ENCODE peak calls at places on chromosomes 7 and 10, in seven cellular contexts. One of them, this sample, is unnamed.

GRCh38 chr7:143388491-143389101 is 7.5 kb downstream of the ZYX start:
- DNase-seq in NAMALWA: no peak
- DNase-seq in hippocampal formation: no peak
- DNase-seq in HL-60: no peak
- DNase-seq in lung: no peak
- DNase-seq in stimulated activated CD8-positive, alpha-beta memory T cell treated with anti-CD3 and anti-CD28 coated beads, Interleukin-4, amount 100 ng/mL, for 24 hours: no peak
- DNase-seq in mucosa of gallbladder: no peak
- DNase-seq in this sample: no peak

GRCh38 chr10:72490951-72491350 is 134.9 kb downstream of the MICU1 start:
- DNase-seq in hippocampal formation: no peak
- DNase-seq in lung: no peak
- DNase-seq in mucosa of gallbladder: no peak
- DNase-seq in stimulated activated CD8-positive, alpha-beta memory T cell treated with anti-CD3 and anti-CD28 coated beads, Interleukin-4, amount 100 ng/mL, for 24 hours: no peak
- DNase-seq in NAMALWA: no peak
- DNase-seq in HL-60: no peak
- DNase-seq in this sample: no peak

GRCh38 chr10:132476146-132477065 is 61.2 kb upstream of the INPP5A start:
- DNase-seq in mucosa of gallbladder: no peak
- DNase-seq in HL-60: no peak
- DNase-seq in lung: no peak
- DNase-seq in stimulated activated CD8-positive, alpha-beta memory T cell treated with anti-CD3 and anti-CD28 coated beads, Interleukin-4, amount 100 ng/mL, for 24 hours: no peak
- DNase-seq in NAMALWA: no peak
- DNase-seq in hippocampal formation: no peak
- DNase-seq in this sample: no peak

GRCh38 chr10:62895058-62895457 is 78.9 kb upstream of the EGR2 start:
- DNase-seq in stimulated activated CD8-positive, alpha-beta memory T cell treated with anti-CD3 and anti-CD28 coated beads, Interleukin-4, amount 100 ng/mL, for 24 hours: no peak
- DNase-seq in hippocampal formation: no peak
- DNase-seq in NAMALWA: no peak
- DNase-seq in HL-60: no peak
- DNase-seq in lung: no peak
- DNase-seq in mucosa of gallbladder: no peak
- DNase-seq in this sample: no peak

GRCh38 chr7:95871078-95871848 is 98.9 kb downstream of the DYNC1I1 start:
- DNase-seq in stimulated activated CD8-positive, alpha-beta memory T cell treated with anti-CD3 and anti-CD28 coated beads, Interleukin-4, amount 100 ng/mL, for 24 hours: no peak
- DNase-seq in NAMALWA: peak
- DNase-seq in HL-60: peak
- DNase-seq in hippocampal formation: peak
- DNase-seq in lung: no peak
- DNase-seq in mucosa of gallbladder: peak
- DNase-seq in this sample: no peak

GRCh38 chr10:60465801-60466200 is 76.1 kb upstream of the ANK3 start:
- DNase-seq in NAMALWA: no peak
- DNase-seq in lung: no peak
- DNase-seq in hippocampal formation: no peak
- DNase-seq in mucosa of gallbladder: no peak
- DNase-seq in HL-60: no peak
- DNase-seq in stimulated activated CD8-positive, alpha-beta memory T cell treated with anti-CD3 and anti-CD28 coated beads, Interleukin-4, amount 100 ng/mL, for 24 hours: no peak
- DNase-seq in this sample: no peak

GRCh38 chr7:45033261-45033930 is 33.4 kb downstream of the CCM2 start:
- DNase-seq in HL-60: no peak
- DNase-seq in lung: no peak
- DNase-seq in hippocampal formation: no peak
- DNase-seq in NAMALWA: no peak
- DNase-seq in stimulated activated CD8-positive, alpha-beta memory T cell treated with anti-CD3 and anti-CD28 coated beads, Interleukin-4, amount 100 ng/mL, for 24 hours: no peak
- DNase-seq in mucosa of gallbladder: no peak
- DNase-seq in this sample: no peak

GRCh38 chr7:78530351-78530750 is 731.8 kb downstream of the PHTF2 start:
- DNase-seq in NAMALWA: no peak
- DNase-seq in hippocampal formation: peak
- DNase-seq in lung: no peak
- DNase-seq in HL-60: no peak
- DNase-seq in mucosa of gallbladder: no peak
- DNase-seq in stimulated activated CD8-positive, alpha-beta memory T cell treated with anti-CD3 and anti-CD28 coated beads, Interleukin-4, amount 100 ng/mL, for 24 hours: no peak
- DNase-seq in this sample: no peak

GRCh38 chr10:94183666-94184264 is 179.0 kb downstream of the NOC3L start:
- DNase-seq in hippocampal formation: no peak
- DNase-seq in NAMALWA: no peak
- DNase-seq in lung: no peak
- DNase-seq in stimulated activated CD8-positive, alpha-beta memory T cell treated with anti-CD3 and anti-CD28 coated beads, Interleukin-4, amount 100 ng/mL, for 24 hours: no peak
- DNase-seq in mucosa of gallbladder: no peak
- DNase-seq in HL-60: no peak
- DNase-seq in this sample: no peak

GRCh38 chr7:68009716-68010115 is 1013.1 kb downstream of the TYW1 start:
- DNase-seq in hippocampal formation: no peak
- DNase-seq in mucosa of gallbladder: no peak
- DNase-seq in HL-60: no peak
- DNase-seq in NAMALWA: no peak
- DNase-seq in stimulated activated CD8-positive, alpha-beta memory T cell treated with anti-CD3 and anti-CD28 coated beads, Interleukin-4, amount 100 ng/mL, for 24 hours: no peak
- DNase-seq in lung: no peak
- DNase-seq in this sample: no peak

GRCh38 chr10:125035136-125035535 is 93.2 kb downstream of the ZRANB1 start:
- DNase-seq in HL-60: no peak
- DNase-seq in mucosa of gallbladder: no peak
- DNase-seq in stimulated activated CD8-positive, alpha-beta memory T cell treated with anti-CD3 and anti-CD28 coated beads, Interleukin-4, amount 100 ng/mL, for 24 hours: no peak
- DNase-seq in lung: no peak
- DNase-seq in hippocampal formation: no peak
- DNase-seq in NAMALWA: no peak
- DNase-seq in this sample: no peak

GRCh38 chr10:44380829-44381600 is 3.9 kb downstream of the CXCL12 start:
- DNase-seq in HL-60: no peak
- DNase-seq in NAMALWA: no peak
- DNase-seq in lung: no peak
- DNase-seq in mucosa of gallbladder: no peak
- DNase-seq in hippocampal formation: no peak
- DNase-seq in stimulated activated CD8-positive, alpha-beta memory T cell treated with anti-CD3 and anti-CD28 coated beads, Interleukin-4, amount 100 ng/mL, for 24 hours: no peak
- DNase-seq in this sample: no peak

GRCh38 chr7:7731732-7732131 is 13.3 kb upstream of the RPA3 start:
- DNase-seq in lung: no peak
- DNase-seq in hippocampal formation: no peak
- DNase-seq in mucosa of gallbladder: no peak
- DNase-seq in stimulated activated CD8-positive, alpha-beta memory T cell treated with anti-CD3 and anti-CD28 coated beads, Interleukin-4, amount 100 ng/mL, for 24 hours: no peak
- DNase-seq in NAMALWA: no peak
- DNase-seq in HL-60: no peak
- DNase-seq in this sample: no peak

This sample was measured in KG1.